ENCODE peak calls at places on chromosomes 3 and 15, in five cellular contexts. G is endothelial cell; X is stimulated activated CD8-positive, alpha-beta memory T cell treated with anti-CD3 and anti-CD28 coated beads, Interleukin-15, amount 100 ng/mL, for 24 hours; E is pons; I is OCI-LY7. Z is an unnamed sample.

GRCh38 chr15:65400760-65401606 is 21.8 kb downstream of the IGDCC4 start:
- DNase-seq in G (peak), X (no peak), E (peak), I (peak), Z (peak)

GRCh38 chr3:175716451-175716850 is 857.3 kb downstream of the NAALADL2 start:
- DNase-seq in G (no peak), X (no peak), E (no peak), I (no peak), Z (no peak)

GRCh38 chr3:23950303-23950702 is 5.2 kb downstream of the NR1D2 start:
- DNase-seq in G (no peak), X (no peak), E (no peak), I (peak), Z (no peak)

GRCh38 chr15:87142096-87142495 is 1062.4 kb downstream of the AGBL1 start:
- DNase-seq in G (no peak), X (no peak), E (no peak), I (no peak), Z (no peak)

GRCh38 chr15:44075535-44075934 is 119.5 kb downstream of the FRMD5 start:
- DNase-seq in G (no peak), X (no peak), E (no peak), I (no peak), Z (no peak)

GRCh38 chr3:115660646-115661442 is 37.5 kb downstream of the GAP43 start:
- DNase-seq in G (no peak), X (no peak), E (peak), I (peak), Z (no peak)

GRCh38 chr3:151859905-151860304 is 13.5 kb upstream of the SUCNR1 start:
- DNase-seq in G (no peak), X (no peak), E (no peak), I (no peak), Z (no peak)

GRCh38 chr3:96869316-96869715 is 54.9 kb downstream of the EPHA6 start:
- DNase-seq in G (no peak), X (no peak), E (no peak), I (no peak), Z (no peak)

GRCh38 chr3:25365636-25366035 is 62.4 kb upstream of the RARB start:
- DNase-seq in G (no peak), X (no peak), E (no peak), I (no peak), Z (no peak)

GRCh38 chr3:169387751-169388696 is 275.5 kb downstream of the MECOM start:
- DNase-seq in G (peak), X (no peak), E (no peak), I (no peak), Z (no peak)

GRCh38 chr3:194281306-194281705 is 69.8 kb downstream of the CPN2 start:
- DNase-seq in G (no peak), X (no peak), E (no peak), I (no peak), Z (no peak)

GRCh38 chr3:88030200-88030599 is 28.6 kb downstream of the CGGBP1 start:
- DNase-seq in G (no peak), X (no peak), E (no peak), I (no peak), Z (no peak)

Z was measured in D721Med.